ENCODE peak calls at places on chromosomes 5 and 9, in four cellular contexts. V, U, X and R are unnamed samples. For H3K27me3, the result is how much of the 10 kb centered on the place peaks cover.

GRCh38 chr5:30981576-30981975 is 211.9 kb upstream of the CDH6 start:
- DNase-seq in V (no peak), U (peak), X (no peak), R (no peak)

GRCh38 chr5:34494111-34494755 is 161.9 kb upstream of the RAI14 start:
- DNase-seq in V (no peak), U (peak), X (peak), R (no peak)

GRCh38 chr9:99105152-99106043 is 485 bp downstream of the TGFBR1 start:
- DNase-seq in V (peak), U (peak), X (peak), R (no peak)

GRCh38 chr5:86689103-86689729 is 71.5 kb downstream of the COX7C start:
- DNase-seq in V (no peak), U (no peak), X (peak), R (no peak)

GRCh38 chr5:76804266-76804665 is 14.6 kb upstream of the F2RL1 start:
- DNase-seq in V (peak), U (no peak), X (no peak), R (no peak)

GRCh38 chr9:130835441-130836298 is 616 bp downstream of the ABL1 start:
- DNase-seq in V (peak), U (peak), X (peak), R (peak)

GRCh38 chr9:70494221-70494620 is 79.8 kb upstream of the KLF9 start:
- DNase-seq in V (no peak), U (no peak), X (no peak), R (no peak)

GRCh38 chr5:127960126-127960744 is 123.3 kb upstream of the SLC12A2 start:
- DNase-seq in V (no peak), U (peak), X (no peak), R (no peak)

GRCh38 chr5:13987843-13988464 is 43.5 kb upstream of the DNAH5 start:
- DNase-seq in V (no peak), U (peak), X (no peak), R (no peak)

GRCh38 chr9:133979124-133979920 is 12.8 kb downstream of the VAV2 start:
- DNase-seq in V (peak), U (peak), X (peak), R (no peak)

GRCh38 chr9:129910628-129911567 is 75.6 kb downstream of the USP20 start:
- DNase-seq in V (no peak), U (peak), X (peak), R (no peak)

GRCh38 chr9:27945386-27945785 is 372.1 kb upstream of the C9orf72 start:
- DNase-seq in V (no peak), U (no peak), X (no peak), R (no peak)

DNA sequence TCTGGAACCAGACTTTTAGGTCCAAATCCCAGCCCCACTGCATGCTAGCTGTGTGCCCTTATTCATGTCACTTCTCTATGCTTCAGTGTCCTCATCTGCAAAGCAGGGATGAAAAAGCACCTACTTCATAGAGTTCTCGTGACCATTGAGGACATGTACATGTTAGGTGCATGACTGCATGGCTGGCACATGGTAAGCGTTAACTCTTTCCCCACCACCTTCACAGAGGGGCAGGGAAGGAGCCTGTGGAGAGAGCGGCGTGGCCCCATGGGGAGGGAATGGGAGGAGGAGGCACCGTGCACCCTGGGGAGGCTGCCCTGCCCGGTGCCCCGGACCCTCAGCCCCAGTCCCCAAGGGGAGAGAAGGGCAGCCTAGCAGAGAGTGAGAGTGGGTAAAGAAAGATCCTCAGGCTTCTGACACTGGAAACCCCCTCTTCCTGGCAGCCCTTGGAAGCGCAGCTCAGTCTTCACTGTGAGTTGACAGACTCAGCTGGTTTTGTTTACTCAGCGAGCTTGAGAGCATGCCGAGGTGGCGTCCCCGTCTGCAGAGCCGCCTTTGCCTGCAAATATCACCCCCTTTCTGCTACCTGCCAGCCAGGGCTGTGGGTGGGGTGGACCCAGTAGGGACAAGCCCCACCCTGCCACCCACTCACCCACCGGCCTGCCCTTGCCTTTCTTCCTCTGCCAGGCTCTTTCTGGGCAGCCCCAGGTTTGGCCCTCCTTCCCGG is 10.6 kb upstream of the ANGPTL2 start:
- DNase-seq in V (peak), U (no peak), X (no peak), R (no peak)
- H3K27me3 ChIP-seq in V (under half), U (under half), X (under half), R (under half)

DNA sequence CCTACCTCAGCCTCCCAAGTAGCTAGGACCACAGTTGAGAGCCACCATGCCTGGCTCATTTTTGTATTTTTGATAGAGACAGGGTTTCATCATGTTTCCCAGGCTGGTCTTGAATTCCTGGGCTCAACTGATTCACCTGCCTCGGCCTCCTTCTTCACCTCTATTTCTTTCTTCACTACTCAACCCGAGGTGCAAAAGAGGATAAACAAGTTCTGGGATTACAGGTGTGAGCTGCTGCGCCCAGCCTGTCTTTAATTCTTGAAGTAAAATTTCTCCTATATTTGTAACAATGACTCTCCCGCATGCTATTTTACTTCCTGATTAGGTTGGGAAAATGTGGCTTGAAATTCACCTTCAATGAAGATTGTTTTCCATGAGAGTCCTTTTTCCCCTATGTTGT is 46.4 kb downstream of the CAST start:
- DNase-seq in V (no peak), U (no peak), X (no peak), R (no peak)
- H3K27ac ChIP-seq in V (no peak), U (peak), X (peak), R (no peak)

GRCh38 chr9:137301086-137301947 is 754 bp downstream of the NRARP start:
- DNase-seq in V (peak), U (peak), X (no peak), R (no peak)
- H3K27me3 ChIP-seq in V (under half), U (under half), X (under half), R (under half)

GRCh38 chr9:95246547-95246946 is 71.0 kb downstream of the FANCC start:
- DNase-seq in V (no peak), U (no peak), X (no peak), R (no peak)
- H3K27ac ChIP-seq in V (no peak), U (no peak), X (no peak), R (no peak)

GRCh38 chr9:37727002-37727401 is 26.6 kb upstream of the TRMT10B start:
- DNase-seq in V (no peak), U (no peak), X (no peak), R (no peak)

GRCh38 chr9:37730256-37730655 is 23.3 kb upstream of the TRMT10B start:
- DNase-seq in V (no peak), U (no peak), X (no peak), R (no peak)

GRCh38 chr9:37730840-37731239 is 22.8 kb upstream of the TRMT10B start:
- DNase-seq in V (no peak), U (no peak), X (no peak), R (no peak)

GRCh38 chr9:37732086-37732744 is 21.4 kb upstream of the TRMT10B start:
- DNase-seq in V (no peak), U (no peak), X (no peak), R (no peak)

GRCh38 chr9:37729499-37729898 is 24.1 kb upstream of the TRMT10B start:
- DNase-seq in V (no peak), U (no peak), X (no peak), R (no peak)
- H3K27me3 ChIP-seq in V (under half), U (under half), X (under half), R (under half)

GRCh38 chr5:139103762-139104161 is 94.4 kb downstream of the SIL1 start:
- DNase-seq in V (no peak), U (no peak), X (no peak), R (no peak)
- H3K27ac ChIP-seq in V (no peak), U (no peak), X (peak), R (no peak)

GRCh38 chr5:107669543-107670027 is 1.2 kb downstream of the EFNA5 start:
- DNase-seq in V (peak), U (peak), X (peak), R (no peak)
- H3K27me3 ChIP-seq in V (under half), U (under half), X (under half), R (under half)

DNA sequence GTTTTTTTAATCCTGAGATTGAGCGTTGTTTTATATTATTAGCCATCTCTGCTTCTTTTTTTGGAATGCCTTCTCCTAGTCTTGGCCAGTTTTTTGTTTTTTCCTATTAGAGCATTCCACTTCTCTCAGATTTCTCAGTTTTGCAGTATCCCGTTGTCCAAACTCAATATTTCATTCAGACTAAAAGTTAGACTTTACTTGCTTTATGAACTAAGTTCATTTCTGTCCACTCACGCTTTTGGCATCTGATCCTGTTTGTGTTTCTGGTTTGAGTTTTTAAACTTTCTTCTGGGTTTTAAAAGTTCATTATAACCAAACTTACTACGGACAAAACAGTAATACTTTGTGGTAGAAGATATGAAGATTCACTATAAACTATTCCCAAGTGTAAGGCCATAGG is 288.3 kb upstream of the MPDZ start:
- DNase-seq in V (no peak), U (no peak), X (no peak), R (no peak)
- H3K27ac ChIP-seq in V (no peak), U (no peak), X (no peak), R (no peak)

DNA sequence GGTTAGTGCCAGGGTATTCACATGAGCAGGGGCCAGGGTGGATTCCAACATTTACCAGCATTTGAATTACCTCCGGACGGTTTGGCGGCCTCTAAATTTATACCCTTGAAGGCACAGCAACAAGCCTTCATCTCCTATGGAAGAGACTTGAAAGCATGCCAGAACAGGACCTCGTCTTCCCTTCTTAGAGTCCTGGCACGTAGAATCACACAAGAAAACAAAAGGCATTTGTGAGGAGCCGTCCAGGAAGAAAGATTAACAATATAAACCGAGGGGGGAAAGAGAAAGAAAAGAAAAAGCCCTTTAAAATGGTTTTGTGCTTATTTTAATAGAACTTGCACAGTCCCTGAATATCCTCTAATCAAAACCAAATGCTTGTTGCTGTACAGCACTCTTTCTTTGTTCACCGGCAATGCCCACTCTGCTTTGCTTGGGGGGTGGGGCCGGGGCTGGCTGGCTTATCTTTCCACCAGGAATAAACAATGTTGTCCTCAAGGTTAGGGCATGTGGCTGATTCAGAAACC is 575.8 kb upstream of the ZNF462 start:
- DNase-seq in V (no peak), U (peak), X (no peak), R (no peak)
- H3K27me3 ChIP-seq in V (under half), U (under half), X (under half), R (under half)

DNA sequence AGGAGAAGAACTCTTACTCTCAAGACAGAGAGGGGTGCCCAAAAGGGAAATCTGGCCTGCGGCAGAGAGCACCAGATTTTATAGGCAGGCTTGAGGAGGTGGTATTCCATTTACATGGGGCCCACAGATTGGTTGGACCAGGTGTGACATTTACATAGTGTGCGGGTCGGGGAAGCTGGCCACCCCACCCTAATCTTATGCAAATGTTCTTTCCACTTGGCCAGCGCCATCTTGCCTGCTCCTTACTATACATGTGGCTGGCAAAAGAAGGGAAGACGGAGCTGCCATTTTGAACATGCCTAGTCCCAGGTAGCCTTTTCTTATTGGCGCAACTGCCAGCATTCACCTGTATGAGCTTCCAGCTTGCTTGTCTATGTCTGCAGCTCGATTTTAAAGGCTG is 34.8 kb downstream of the PLEKHG4B start:
- DNase-seq in V (no peak), U (no peak), X (no peak), R (no peak)
- H3K27ac ChIP-seq in V (no peak), U (no peak), X (no peak), R (no peak)